ENCODE peak calls at places on chromosome X, in ten cellular contexts. B, T, R, U, G, N, W, X, V and S are unnamed samples. For H3K27me3, the result is how much of the 10 kb centered on the place peaks cover.

GRCh38 chrX:150421816-150422215 is 58.7 kb downstream of the MAMLD1 start:
- DNase-seq in B (no peak), T (no peak), R (no peak), U (no peak), G (peak), N (no peak), W (no peak), X (peak), V (peak), S (peak)

GRCh38 chrX:15761564-15762191 is 23.6 kb downstream of the CA5B start:
- DNase-seq in B (no peak), T (no peak), R (no peak), U (peak), G (no peak), N (no peak), W (peak), X (no peak), V (no peak), S (no peak)

GRCh38 chrX:11446331-11446730 is 153.1 kb downstream of the AMELX start:
- DNase-seq in B (no peak), T (no peak), R (no peak), U (no peak), G (no peak), N (no peak), W (no peak), X (no peak), V (no peak), S (no peak)

GRCh38 chrX:40171513-40172168 is 73.9 kb upstream of the BCOR start:
- DNase-seq in B (no peak), T (peak), R (peak), U (peak), G (peak), N (no peak), W (no peak), X (peak), V (no peak), S (no peak)

GRCh38 chrX:123764967-123765871 is 32.4 kb upstream of the THOC2 start:
- DNase-seq in B (peak), T (peak), R (peak), U (peak), G (peak), N (no peak), W (peak), X (peak), V (peak), S (peak)

GRCh38 chrX:12058087-12058486 is 80.2 kb upstream of the FRMPD4 start:
- DNase-seq in B (no peak), T (no peak), R (no peak), U (no peak), G (no peak), N (no peak), W (no peak), X (no peak), V (no peak), S (no peak)

GRCh38 chrX:129813662-129814061 is 30.0 kb downstream of the ZDHHC9 start:
- DNase-seq in B (no peak), T (no peak), R (no peak), U (no peak), G (no peak), N (no peak), W (no peak), X (no peak), V (no peak), S (no peak)

GRCh38 chrX:63275127-63275526 is 76.0 kb downstream of the SPIN4 start:
- DNase-seq in B (no peak), T (no peak), R (no peak), U (peak), G (no peak), N (peak), W (no peak), X (no peak), V (no peak), S (peak)

GRCh38 chrX:54193085-54193484 is 10.0 kb upstream of the FAM120C start:
- DNase-seq in B (no peak), T (no peak), R (no peak), U (no peak), G (no peak), N (no peak), W (no peak), X (no peak), V (no peak), S (no peak)

GRCh38 chrX:129688097-129688496 is 33.3 kb upstream of the APLN start:
- DNase-seq in B (no peak), T (no peak), R (no peak), U (no peak), G (no peak), N (no peak), W (no peak), X (no peak), V (no peak), S (no peak)

GRCh38 chrX:6990552-6991193 is 156.8 kb upstream of the STS start:
- DNase-seq in B (no peak), T (no peak), R (no peak), U (no peak), G (no peak), N (no peak), W (no peak), X (no peak), V (no peak), S (no peak)

GRCh38 chrX:79147477-79147876 is 3.0 kb downstream of the GPR174 start:
- DNase-seq in B (no peak), T (no peak), R (no peak), U (no peak), G (no peak), N (no peak), W (no peak), X (no peak), V (no peak), S (no peak)

GRCh38 chrX:36961590-36961989 is 46.6 kb upstream of the FAM47C start:
- DNase-seq in B (no peak), T (no peak), R (no peak), U (no peak), G (no peak), N (no peak), W (no peak), X (no peak), V (no peak), S (no peak)

GRCh38 chrX:136892412-136892811 is 11.9 kb upstream of the RBMX start:
- DNase-seq in B (no peak), T (no peak), R (no peak), U (no peak), G (no peak), N (no peak), W (no peak), X (no peak), V (no peak), S (no peak)

GRCh38 chrX:23779025-23779424 is 3.9 kb upstream of the SAT1 start:
- DNase-seq in B (no peak), T (no peak), R (no peak), U (no peak), G (no peak), N (no peak), W (no peak), X (no peak), V (no peak), S (no peak)

GRCh38 chrX:154545673-154546274 is 872 bp downstream of the G6PD start:
- DNase-seq in B (no peak), T (no peak), R (peak), U (no peak), G (no peak), N (no peak), W (no peak), X (no peak), V (no peak), S (no peak)

GRCh38 chrX:9785944-9786741 is at the start of gene SHROOM2:
- DNase-seq in B (no peak), T (no peak), R (no peak), U (peak), G (no peak), N (no peak), W (no peak), X (no peak), V (no peak), S (no peak)

GRCh38 chrX:96861228-96861627 is 22.5 kb upstream of the RPA4 start:
- DNase-seq in B (no peak), T (no peak), R (no peak), U (no peak), G (no peak), N (no peak), W (no peak), X (no peak), V (no peak), S (no peak)
- H3K27me3 ChIP-seq in B (under half), T (under half), R (under half), U (under half), G (under half), N (under half), W (under half), X (under half), V (under half), S (under half)

GRCh38 chrX:3219231-3219630 is 127.2 kb downstream of the MXRA5 start:
- DNase-seq in B (no peak), T (no peak), R (no peak), U (no peak), G (no peak), N (no peak), W (no peak), X (no peak), V (no peak), S (no peak)

GRCh38 chrX:3216581-3216980 is 129.9 kb downstream of the MXRA5 start:
- DNase-seq in B (no peak), T (no peak), R (no peak), U (no peak), G (no peak), N (no peak), W (no peak), X (no peak), V (no peak), S (no peak)

GRCh38 chrX:3218442-3218841 is 128.0 kb downstream of the MXRA5 start:
- DNase-seq in B (no peak), T (no peak), R (no peak), U (no peak), G (no peak), N (no peak), W (no peak), X (no peak), V (no peak), S (no peak)

GRCh38 chrX:3219667-3220066 is 126.8 kb downstream of the MXRA5 start:
- DNase-seq in B (no peak), T (no peak), R (no peak), U (no peak), G (no peak), N (no peak), W (no peak), X (no peak), V (no peak), S (no peak)

GRCh38 chrX:3215249-3215648 is 131.2 kb downstream of the MXRA5 start:
- DNase-seq in B (no peak), T (no peak), R (no peak), U (no peak), G (no peak), N (no peak), W (no peak), X (no peak), V (no peak), S (no peak)
- H3K27ac ChIP-seq in B (no peak), T (no peak), R (no peak), U (no peak), G (no peak), N (no peak), W (no peak), X (no peak), V (no peak), S (no peak)

GRCh38 chrX:24981030-24981429 is 34.7 kb downstream of the ARX start:
- DNase-seq in B (no peak), T (no peak), R (no peak), U (no peak), G (no peak), N (no peak), W (no peak), X (no peak), V (no peak), S (no peak)

GRCh38 chrX:24982306-24982965 is 33.3 kb downstream of the ARX start:
- DNase-seq in B (no peak), T (no peak), R (no peak), U (no peak), G (no peak), N (no peak), W (no peak), X (no peak), V (no peak), S (no peak)

GRCh38 chrX:24983931-24984330 is 31.8 kb downstream of the ARX start:
- DNase-seq in B (no peak), T (no peak), R (no peak), U (no peak), G (no peak), N (no peak), W (no peak), X (no peak), V (no peak), S (no peak)

DNA sequence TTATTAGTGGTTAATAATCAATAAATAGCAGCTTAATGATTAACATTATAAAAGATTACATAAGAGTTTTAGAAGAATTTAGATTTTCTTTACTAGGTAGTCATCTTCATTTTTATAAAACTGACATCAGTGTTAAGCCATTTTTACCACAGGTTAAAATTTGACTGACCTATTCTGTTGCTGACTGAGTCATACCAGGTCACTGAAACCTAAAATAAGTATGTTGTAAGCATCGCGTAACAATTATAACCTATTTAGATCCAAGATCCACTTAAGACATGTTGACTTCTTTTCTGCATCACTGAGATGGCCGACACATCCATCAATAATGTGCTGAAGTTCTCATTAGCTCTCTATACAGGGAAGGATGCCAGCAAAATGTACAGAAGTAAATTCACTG is 36.7 kb downstream of the ARX start:
- DNase-seq in B (no peak), T (no peak), R (no peak), U (no peak), G (no peak), N (no peak), W (no peak), X (no peak), V (no peak), S (no peak)
- H3K27me3 ChIP-seq in B (under half), T (under half), R (under half), U (under half), G (under half), N (under half), W (under half), X (under half), V (under half), S (under half)

GRCh38 chrX:71458866-71459265 is 74.0 kb upstream of the OGT start:
- DNase-seq in B (no peak), T (no peak), R (no peak), U (no peak), G (no peak), N (no peak), W (no peak), X (no peak), V (no peak), S (no peak)
- H3K27ac ChIP-seq in B (no peak), T (no peak), R (no peak), U (no peak), G (no peak), N (no peak), W (no peak), X (no peak), V (no peak), S (no peak)

GRCh38 chrX:13815664-13816063 is 1.2 kb downstream of the GPM6B start:
- DNase-seq in B (no peak), T (no peak), R (no peak), U (no peak), G (no peak), N (no peak), W (no peak), X (no peak), V (no peak), S (no peak)

GRCh38 chrX:13821740-13822139 is 4.8 kb upstream of the GPM6B start:
- DNase-seq in B (no peak), T (no peak), R (no peak), U (no peak), G (no peak), N (no peak), W (no peak), X (no peak), V (no peak), S (no peak)

GRCh38 chrX:13816899-13817298 is at the start of gene GPM6B:
- DNase-seq in B (no peak), T (peak), R (no peak), U (no peak), G (no peak), N (no peak), W (peak), X (no peak), V (no peak), S (no peak)
- H3K27me3 ChIP-seq in B (under half), T (under half), R (under half), U (under half), G (under half), N (under half), W (under half), X (under half), V (under half), S (under half)

DNA sequence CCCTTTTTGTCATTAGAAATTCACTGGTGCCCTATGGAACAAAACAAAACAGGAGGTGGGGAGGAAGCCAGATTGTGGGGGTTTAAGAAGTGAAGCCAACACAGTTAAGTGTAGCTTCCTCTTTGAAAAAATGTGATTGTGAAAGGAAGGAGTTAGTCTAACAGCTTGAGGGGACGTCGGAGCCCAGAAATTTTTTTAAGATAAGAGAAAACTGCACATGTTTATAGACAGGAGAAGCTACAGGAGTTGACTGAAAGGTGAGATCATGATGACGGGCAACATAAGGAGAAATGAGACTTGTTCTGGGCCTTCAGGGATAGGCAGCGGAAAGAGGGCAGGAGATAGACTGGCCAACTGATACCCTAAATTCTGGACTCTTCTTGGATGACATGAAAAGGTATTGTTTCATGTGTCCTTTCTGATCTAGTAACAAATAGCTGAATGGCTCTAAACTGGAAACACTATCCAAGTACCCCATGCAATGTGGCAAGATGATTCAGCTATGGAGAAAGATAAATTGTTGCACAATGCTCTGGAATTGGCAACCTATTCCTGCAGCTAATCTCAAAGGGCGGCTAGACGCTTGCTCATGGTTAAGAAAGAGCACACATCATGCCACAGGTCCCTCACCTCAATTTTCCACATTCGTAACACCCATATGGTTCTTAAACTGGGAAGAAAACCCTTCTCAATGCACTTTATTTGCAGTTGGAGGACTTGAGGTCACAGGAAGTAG is 3.7 kb upstream of the HDAC8 start:
- DNase-seq in B (no peak), T (no peak), R (no peak), U (no peak), G (no peak), N (no peak), W (no peak), X (no peak), V (no peak), S (no peak)
- H3K27ac ChIP-seq in B (no peak), T (no peak), R (no peak), U (no peak), G (no peak), N (no peak), W (no peak), X (no peak), V (no peak), S (no peak)

GRCh38 chrX:25433307-25433706 is 417.5 kb upstream of the ARX start:
- DNase-seq in B (no peak), T (no peak), R (no peak), U (no peak), G (no peak), N (no peak), W (no peak), X (no peak), V (no peak), S (no peak)

GRCh38 chrX:25432396-25432795 is 416.6 kb upstream of the ARX start:
- DNase-seq in B (no peak), T (no peak), R (no peak), U (no peak), G (no peak), N (no peak), W (no peak), X (no peak), V (no peak), S (no peak)

GRCh38 chrX:25427873-25428555 is 412.2 kb upstream of the ARX start:
- DNase-seq in B (no peak), T (no peak), R (no peak), U (no peak), G (no peak), N (no peak), W (no peak), X (peak), V (no peak), S (no peak)
- H3K27me3 ChIP-seq in B (under half), T (under half), R (under half), U (under half), G (under half), N (under half), W (under half), X (under half), V (under half), S (under half)

GRCh38 chrX:41512394-41512793 is 65.3 kb downstream of the NYX start:
- DNase-seq in B (no peak), T (no peak), R (no peak), U (no peak), G (no peak), N (no peak), W (no peak), X (no peak), V (no peak), S (no peak)
- H3K27ac ChIP-seq in B (no peak), T (no peak), R (no peak), U (no peak), G (no peak), N (no peak), W (no peak), X (no peak), V (no peak), S (no peak)

GRCh38 chrX:41558531-41558930 is 111.4 kb downstream of the NYX start:
- DNase-seq in B (no peak), T (no peak), R (no peak), U (peak), G (no peak), N (no peak), W (no peak), X (no peak), V (no peak), S (no peak)
- H3K27me3 ChIP-seq in B (under half), T (under half), R (under half), U (under half), G (under half), N (under half), W (under half), X (under half), V (under half), S (under half)

DNA sequence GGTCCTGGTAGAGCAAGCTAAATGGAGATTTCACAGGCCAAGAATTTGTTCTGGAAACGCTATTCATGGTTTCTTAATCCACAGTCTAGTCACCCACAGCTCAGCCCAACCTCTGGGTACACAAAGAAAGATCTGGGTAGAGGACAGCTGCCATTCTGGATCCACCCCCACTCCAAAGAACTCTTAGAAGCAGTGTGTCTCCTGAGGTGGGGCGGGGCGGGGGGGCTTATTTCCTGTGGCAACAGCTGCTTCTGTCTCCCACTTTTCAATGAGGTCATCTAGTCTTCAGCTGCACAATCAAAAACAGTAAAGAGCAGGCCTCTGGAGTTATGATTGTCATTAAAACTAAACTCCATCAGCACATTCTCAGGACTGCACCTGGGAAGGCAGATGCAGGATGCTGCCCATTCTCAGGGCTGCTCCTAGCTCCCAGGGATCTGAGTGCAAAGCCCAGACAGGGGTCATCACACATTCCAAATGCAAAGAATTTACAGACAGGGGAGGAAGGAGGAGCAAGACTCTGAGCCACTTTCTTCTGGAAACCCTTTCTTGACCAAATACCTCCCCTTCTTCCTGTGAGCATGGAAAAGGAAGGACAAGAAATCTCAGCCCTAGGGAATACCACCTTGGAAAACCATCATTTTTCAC is 207.3 kb downstream of the HS6ST2 start:
- DNase-seq in B (no peak), T (no peak), R (no peak), U (no peak), G (no peak), N (no peak), W (no peak), X (no peak), V (no peak), S (no peak)
- H3K27ac ChIP-seq in B (peak), T (no peak), R (no peak), U (no peak), G (no peak), N (no peak), W (no peak), X (no peak), V (no peak), S (no peak)